ENCODE peak calls at places on chromosomes 13 and 19, in ten cellular contexts. U is effector memory CD4-positive, alpha-beta T cell; F is upper lobe of right lung; C is CD8-positive, alpha-beta T cell; N is astrocyte of the spinal cord; G is cardiac muscle cell; Z is right lobe of liver; Y is pancreas; P is transverse colon; E is GM23248. M is an unnamed sample.

GRCh38 chr13:51793570-51794273 is 10.2 kb downstream of the DHRS12 start:
- DNase-seq in Y (no peak), E (peak), C (no peak), U (no peak), P (no peak), G (peak), F (no peak), N (peak), Z (no peak), M (no peak)

GRCh38 chr13:112930192-112930591 is 38.8 kb upstream of the MCF2L start:
- DNase-seq in C (no peak), N (no peak), E (no peak), Z (no peak), P (no peak), F (no peak), G (no peak), U (no peak), Y (no peak), M (no peak)

GRCh38 chr13:109840201-109840892 is 54.0 kb upstream of the IRS2 start:
- DNase-seq in Y (no peak), N (peak), G (peak), U (no peak), C (no peak), P (no peak), F (no peak), E (peak), Z (no peak), M (no peak)

GRCh38 chr19:6765738-6766356 is 1.4 kb downstream of the SH2D3A start:
- DNase-seq in F (peak), U (no peak), P (peak), G (no peak), Z (peak), E (no peak), Y (peak), N (no peak), C (peak), M (peak)

GRCh38 chr19:18800636-18801035 is 9.5 kb upstream of the COMP start:
- DNase-seq in C (no peak), Y (no peak), E (no peak), P (no peak), U (no peak), Z (no peak), N (no peak), F (no peak), G (no peak), M (no peak)

GRCh38 chr19:3808420-3809143 is 22.4 kb upstream of the MATK start:
- DNase-seq in P (no peak), E (no peak), Y (no peak), F (no peak), G (no peak), C (no peak), U (no peak), Z (peak), N (no peak), M (no peak)

GRCh38 chr13:113914333-113915011 is 50.6 kb upstream of the GAS6 start:
- DNase-seq in U (no peak), Y (no peak), C (no peak), E (no peak), N (no peak), G (no peak), F (no peak), Z (no peak), P (no peak), M (no peak)

GRCh38 chr19:58317481-58318072 is 9.2 kb upstream of the ZSCAN22 start:
- DNase-seq in C (no peak), F (no peak), N (peak), G (peak), Y (no peak), Z (no peak), E (peak), U (no peak), P (no peak), M (no peak)

GRCh38 chr13:114130131-114130707 is 2.2 kb downstream of the RASA3 start:
- DNase-seq in E (peak), P (no peak), F (no peak), N (no peak), C (peak), Z (peak), G (no peak), U (no peak), Y (peak), M (no peak)

GRCh38 chr13:41614671-41615519 is 157.5 kb downstream of the RGCC start:
- DNase-seq in Z (no peak), Y (no peak), F (no peak), C (no peak), U (no peak), P (no peak), N (peak), G (peak), E (peak), M (no peak)

GRCh38 chr13:51814825-51815650 is 11.1 kb upstream of the DHRS12 start:
- DNase-seq in P (peak), F (no peak), G (peak), E (peak), N (peak), C (peak), U (peak), Y (peak), Z (peak), M (peak)

GRCh38 chr19:14553042-14553938 is 18.6 kb downstream of the NDUFB7 start:
- DNase-seq in G (no peak), C (no peak), P (no peak), E (no peak), Z (no peak), Y (no peak), F (no peak), U (no peak), N (no peak), M (no peak)

GRCh38 chr13:79593121-79593520 is 112.2 kb downstream of the NDFIP2 start:
- DNase-seq in E (no peak), N (no peak), Y (no peak), Z (no peak), C (no peak), U (no peak), F (no peak), P (no peak), G (no peak), M (no peak)

GRCh38 chr13:97448503-97449251 is 14.7 kb downstream of the RAP2A start:
- DNase-seq in Y (no peak), N (no peak), E (no peak), F (no peak), P (no peak), C (no peak), U (no peak), Z (no peak), G (no peak), M (no peak)

GRCh38 chr13:45879666-45880065 is 28.1 kb upstream of the SIAH3 start:
- DNase-seq in Z (peak), Y (no peak), U (no peak), N (peak), P (peak), C (no peak), E (no peak), F (no peak), G (no peak), M (no peak)

GRCh38 chr13:114035186-114035582 is 61.3 kb upstream of the C13orf46 start:
- DNase-seq in G (no peak), N (no peak), U (no peak), P (no peak), Y (no peak), Z (no peak), C (no peak), F (no peak), E (no peak), M (no peak)

GRCh38 chr13:69553976-69554375 is 553.6 kb upstream of the ATXN8OS start:
- DNase-seq in Z (no peak), F (no peak), Y (no peak), G (no peak), U (no peak), C (no peak), P (no peak), E (no peak), N (no peak), M (no peak)

GRCh38 chr13:104318121-104318520 is 1251.9 kb upstream of the SLC10A2 start:
- DNase-seq in U (no peak), Y (no peak), F (no peak), E (no peak), C (no peak), P (no peak), G (peak), Z (no peak), N (peak), M (no peak)

GRCh38 chr13:24644051-24644450 is 36.2 kb upstream of the ATP12A start:
- DNase-seq in G (peak), Z (no peak), U (no peak), F (no peak), N (peak), P (no peak), C (no peak), Y (no peak), E (peak), M (no peak)

GRCh38 chr19:50658438-50659317 is 9.4 kb downstream of the C19orf81 start:
- DNase-seq in Y (peak), F (peak), G (peak), N (peak), P (peak), E (peak), U (no peak), C (peak), Z (no peak), M (peak)

GRCh38 chr19:5586300-5587070 is 18.7 kb upstream of the TINCR start:
- DNase-seq in C (no peak), P (no peak), E (peak), N (no peak), G (no peak), Z (no peak), Y (no peak), U (no peak), F (no peak), M (no peak)

GRCh38 chr19:57688011-57688763 is 6.4 kb downstream of the ZNF551 start:
- DNase-seq in Y (no peak), Z (no peak), C (no peak), N (no peak), F (no peak), G (no peak), P (no peak), U (no peak), E (no peak), M (no peak)

GRCh38 chr13:27920677-27921420 is 1.0 kb downstream of the PDX1 start:
- DNase-seq in G (peak), F (no peak), E (peak), P (no peak), U (no peak), C (no peak), Z (no peak), Y (peak), N (no peak), M (no peak)

GRCh38 chr13:27918918-27919255 is 913 bp upstream of the PDX1 start:
- DNase-seq in C (no peak), N (no peak), U (no peak), E (no peak), P (no peak), F (no peak), Z (no peak), G (no peak), Y (no peak), M (no peak)

GRCh38 chr13:27918041-27918917 is 1.5 kb upstream of the PDX1 start:
- DNase-seq in Y (peak), Z (peak), U (no peak), N (no peak), C (no peak), E (no peak), G (no peak), F (no peak), P (no peak), M (no peak)

GRCh38 chr13:27919934-27920676 is at the start of gene PDX1:
- DNase-seq in N (no peak), Z (peak), G (no peak), C (no peak), U (no peak), P (peak), Y (peak), F (no peak), E (peak), M (no peak)

GRCh38 chr13:27919299-27919933 is 384 bp upstream of the PDX1 start:
- DNase-seq in P (no peak), N (peak), F (no peak), U (no peak), G (no peak), Y (no peak), E (no peak), Z (no peak), C (no peak), M (no peak)
- H3K4me3 ChIP-seq in P (peak), N (no peak), F (peak), U (peak), G (peak), Y (peak), E (peak), Z (peak), C (no peak), M (no peak)

GRCh38 chr19:2170987-2171348 is 7.2 kb downstream of the DOT1L start:
- DNase-seq in G (no peak), U (no peak), Y (no peak), E (no peak), Z (no peak), P (no peak), F (no peak), C (no peak), N (no peak), M (no peak)
- H3K4me3 ChIP-seq in G (no peak), U (no peak), Y (no peak), E (no peak), Z (no peak), P (no peak), F (no peak), C (no peak), N (no peak), M (no peak)

GRCh38 chr19:1066251-1066747 is 668 bp upstream of the ARHGAP45 start:
- DNase-seq in C (no peak), F (no peak), E (no peak), N (no peak), P (no peak), Z (no peak), Y (no peak), U (no peak), G (no peak), M (no peak)
- H3K4me3 ChIP-seq in C (peak), F (peak), E (no peak), N (no peak), P (peak), Z (no peak), Y (no peak), U (peak), G (peak), M (peak)

GRCh38 chr13:94427313-94427712 is 52.2 kb downstream of the DCT start:
- DNase-seq in C (no peak), U (no peak), G (no peak), E (no peak), Z (no peak), P (no peak), N (no peak), Y (no peak), F (no peak), M (no peak)
- H3K4me3 ChIP-seq in C (no peak), U (no peak), G (no peak), E (no peak), Z (no peak), P (no peak), N (no peak), Y (no peak), F (no peak), M (no peak)

GRCh38 chr19:40808497-40808896 is 9.5 kb downstream of the EGLN2 start:
- DNase-seq in C (no peak), G (no peak), Z (no peak), E (no peak), N (no peak), Y (no peak), F (no peak), P (no peak), U (no peak), M (no peak)

GRCh38 chr19:40811478-40812341 is 12.7 kb downstream of the EGLN2 start:
- DNase-seq in Y (no peak), G (no peak), Z (no peak), P (no peak), F (no peak), C (peak), U (no peak), E (no peak), N (no peak), M (no peak)

GRCh38 chr19:40808021-40808325 is 9.0 kb downstream of the EGLN2 start:
- DNase-seq in P (no peak), Y (no peak), U (no peak), Z (no peak), E (no peak), F (no peak), G (no peak), N (no peak), C (no peak), M (no peak)

GRCh38 chr19:40809358-40810086 is 10.5 kb downstream of the EGLN2 start:
- DNase-seq in F (peak), Z (no peak), E (no peak), P (no peak), G (no peak), C (no peak), Y (no peak), N (no peak), U (no peak), M (no peak)

GRCh38 chr19:40810160-40810559 is 11.2 kb downstream of the EGLN2 start:
- DNase-seq in Y (no peak), G (no peak), N (no peak), E (no peak), F (no peak), P (no peak), C (no peak), Z (no peak), U (no peak), M (no peak)
- H3K4me3 ChIP-seq in Y (no peak), G (no peak), N (no peak), E (peak), F (peak), P (peak), C (no peak), Z (no peak), U (no peak), M (no peak)

DNA sequence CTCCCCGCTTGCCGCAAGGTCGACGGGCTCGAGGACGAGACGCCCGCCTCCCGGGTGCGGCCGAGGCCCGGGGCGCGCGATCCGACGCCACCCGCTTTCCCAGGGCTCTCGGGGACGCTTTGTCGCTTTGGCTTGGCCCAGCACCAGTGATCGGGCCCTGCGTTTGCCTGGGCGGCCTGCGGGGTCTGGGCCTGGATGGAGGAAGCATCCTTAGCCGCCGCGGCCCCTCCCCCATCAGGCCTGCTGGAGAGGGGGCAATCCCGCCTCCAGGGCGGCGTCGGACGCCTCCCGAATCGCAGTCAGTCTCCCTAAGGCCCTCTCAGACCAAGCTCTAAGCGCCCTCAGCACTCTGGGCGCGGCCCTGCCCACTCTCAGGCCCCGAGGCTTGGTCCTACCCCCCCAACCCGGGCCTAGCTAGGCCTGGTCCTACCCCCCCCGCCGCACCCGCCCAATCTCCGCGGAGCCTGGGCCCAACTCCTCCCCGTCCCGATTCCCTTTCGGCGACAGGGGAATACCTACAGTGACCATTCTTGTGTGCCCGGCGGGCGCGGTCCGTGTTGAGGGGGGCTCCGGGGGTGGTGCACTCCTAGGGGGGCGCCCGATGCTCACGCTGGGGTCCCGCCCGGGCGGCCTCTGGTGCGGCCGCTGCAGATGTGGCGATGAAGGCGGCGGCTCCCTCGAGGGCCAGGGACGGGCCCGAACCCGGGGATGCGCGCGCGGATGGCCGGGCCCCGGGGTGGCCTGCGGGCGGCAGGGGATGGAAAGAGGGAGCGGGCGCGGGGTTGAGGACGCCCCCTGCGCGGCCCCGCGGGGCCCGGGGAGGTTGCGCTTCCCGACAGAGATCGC is 542 bp downstream of the ELAVL3 start:
- DNase-seq in E (no peak), N (no peak), G (no peak), C (no peak), Z (no peak), P (no peak), U (no peak), F (no peak), Y (no peak), M (no peak)
- H3K4me3 ChIP-seq in E (no peak), N (no peak), G (no peak), C (no peak), Z (no peak), P (peak), U (no peak), F (no peak), Y (no peak), M (no peak)